ENCODE peak calls at places on chromosomes 11 and 22, in seven cellular contexts. One of them, this sample, is unnamed. For H3K4me1, the result is how much of the 10 kb centered on the place peaks cover.

GRCh38 chr11:8333431-8334401 is 70.0 kb upstream of the LMO1 start:
- DNase-seq in neuronal stem cell: no peak
- DNase-seq in body of pancreas: no peak
- DNase-seq in astrocyte: peak
- DNase-seq in aorta: no peak
- DNase-seq in kidney: no peak
- DNase-seq in HepG2: no peak
- DNase-seq in this sample: no peak

GRCh38 chr22:41660416-41660815 is 28.3 kb downstream of the SNU13 start:
- DNase-seq in neuronal stem cell: no peak
- DNase-seq in body of pancreas: no peak
- DNase-seq in astrocyte: no peak
- DNase-seq in aorta: no peak
- DNase-seq in kidney: no peak
- DNase-seq in HepG2: no peak
- DNase-seq in this sample: no peak

GRCh38 chr11:35163707-35164496 is 24.9 kb downstream of the CD44 start:
- DNase-seq in neuronal stem cell: no peak
- DNase-seq in body of pancreas: no peak
- DNase-seq in astrocyte: no peak
- DNase-seq in aorta: no peak
- DNase-seq in kidney: no peak
- DNase-seq in HepG2: no peak
- DNase-seq in this sample: no peak

GRCh38 chr11:121722431-121723256 is 269.9 kb upstream of the SORL1-AS1 start:
- DNase-seq in neuronal stem cell: peak
- DNase-seq in body of pancreas: peak
- DNase-seq in astrocyte: peak
- DNase-seq in aorta: peak
- DNase-seq in kidney: peak
- DNase-seq in HepG2: peak
- DNase-seq in this sample: peak

GRCh38 chr11:10113852-10114251 is 180.2 kb downstream of the SBF2 start:
- DNase-seq in neuronal stem cell: no peak
- DNase-seq in body of pancreas: no peak
- DNase-seq in astrocyte: no peak
- DNase-seq in aorta: no peak
- DNase-seq in kidney: no peak
- DNase-seq in HepG2: no peak
- DNase-seq in this sample: no peak

GRCh38 chr22:26529345-26529744 is 17.1 kb upstream of the TFIP11 start:
- DNase-seq in neuronal stem cell: no peak
- DNase-seq in body of pancreas: peak
- DNase-seq in astrocyte: no peak
- DNase-seq in aorta: no peak
- DNase-seq in kidney: no peak
- DNase-seq in HepG2: peak
- DNase-seq in this sample: no peak

GRCh38 chr11:11074686-11075370 is 217.0 kb upstream of the ZBED5 start:
- DNase-seq in neuronal stem cell: no peak
- DNase-seq in body of pancreas: no peak
- DNase-seq in astrocyte: no peak
- DNase-seq in aorta: no peak
- DNase-seq in kidney: no peak
- DNase-seq in HepG2: no peak
- DNase-seq in this sample: no peak

GRCh38 chr11:134521001-134521400 is 109.0 kb upstream of the B3GAT1 start:
- DNase-seq in neuronal stem cell: no peak
- DNase-seq in body of pancreas: no peak
- DNase-seq in astrocyte: no peak
- DNase-seq in aorta: peak
- DNase-seq in kidney: peak
- DNase-seq in HepG2: no peak
- DNase-seq in this sample: no peak

GRCh38 chr11:10862446-10862845 is 4.6 kb upstream of the ZBED5 start:
- DNase-seq in neuronal stem cell: no peak
- DNase-seq in body of pancreas: no peak
- DNase-seq in astrocyte: no peak
- DNase-seq in aorta: no peak
- DNase-seq in kidney: no peak
- DNase-seq in HepG2: no peak
- DNase-seq in this sample: no peak

GRCh38 chr22:21657361-21658118 is 8.3 kb upstream of the PPIL2 start:
- DNase-seq in neuronal stem cell: peak
- DNase-seq in body of pancreas: peak
- DNase-seq in astrocyte: no peak
- DNase-seq in aorta: peak
- DNase-seq in kidney: peak
- DNase-seq in HepG2: peak
- DNase-seq in this sample: no peak

GRCh38 chr11:691710-692590 is 3.1 kb downstream of the DEAF1 start:
- DNase-seq in neuronal stem cell: no peak
- DNase-seq in body of pancreas: no peak
- DNase-seq in astrocyte: no peak
- DNase-seq in aorta: no peak
- DNase-seq in kidney: no peak
- DNase-seq in HepG2: no peak
- DNase-seq in this sample: no peak

GRCh38 chr22:47193606-47194316 is 431.3 kb downstream of the TBC1D22A start:
- DNase-seq in neuronal stem cell: no peak
- DNase-seq in body of pancreas: peak
- DNase-seq in astrocyte: no peak
- DNase-seq in aorta: peak
- DNase-seq in kidney: peak
- DNase-seq in HepG2: no peak
- DNase-seq in this sample: peak

GRCh38 chr11:2825261-2825885 is 60.2 kb downstream of the CDKN1C start:
- DNase-seq in neuronal stem cell: no peak
- DNase-seq in body of pancreas: peak
- DNase-seq in astrocyte: peak
- DNase-seq in aorta: peak
- DNase-seq in kidney: peak
- DNase-seq in HepG2: peak
- DNase-seq in this sample: peak

GRCh38 chr22:49527611-49528419 is 299.9 kb downstream of the BRD1 start:
- DNase-seq in neuronal stem cell: no peak
- DNase-seq in body of pancreas: no peak
- DNase-seq in astrocyte: no peak
- DNase-seq in aorta: no peak
- DNase-seq in kidney: peak
- DNase-seq in HepG2: no peak
- DNase-seq in this sample: no peak

GRCh38 chr11:19344661-19345518 is 104.1 kb upstream of the E2F8 start:
- DNase-seq in neuronal stem cell: peak
- DNase-seq in body of pancreas: peak
- DNase-seq in astrocyte: no peak
- DNase-seq in aorta: peak
- DNase-seq in kidney: peak
- DNase-seq in HepG2: no peak
- DNase-seq in this sample: no peak

GRCh38 chr22:17911312-17911705 is 113.1 kb downstream of the MICAL3 start:
- DNase-seq in neuronal stem cell: no peak
- DNase-seq in body of pancreas: no peak
- DNase-seq in astrocyte: no peak
- DNase-seq in aorta: no peak
- DNase-seq in kidney: no peak
- DNase-seq in HepG2: no peak
- DNase-seq in this sample: no peak

GRCh38 chr11:70281114-70281729 is 10.7 kb downstream of the PPFIA1 start:
- DNase-seq in neuronal stem cell: no peak
- DNase-seq in body of pancreas: peak
- DNase-seq in astrocyte: peak
- DNase-seq in aorta: peak
- DNase-seq in kidney: peak
- DNase-seq in HepG2: no peak
- DNase-seq in this sample: peak

GRCh38 chr11:68013611-68014156 is 3.6 kb downstream of the ALDH3B1 start:
- DNase-seq in neuronal stem cell: no peak
- DNase-seq in body of pancreas: no peak
- DNase-seq in astrocyte: no peak
- DNase-seq in aorta: no peak
- DNase-seq in kidney: peak
- DNase-seq in HepG2: no peak
- DNase-seq in this sample: no peak

GRCh38 chr22:26002456-26002855 is 166.8 kb upstream of the SEZ6L start:
- DNase-seq in neuronal stem cell: no peak
- DNase-seq in body of pancreas: no peak
- DNase-seq in astrocyte: no peak
- DNase-seq in aorta: no peak
- DNase-seq in kidney: no peak
- DNase-seq in HepG2: no peak
- DNase-seq in this sample: no peak

DNA sequence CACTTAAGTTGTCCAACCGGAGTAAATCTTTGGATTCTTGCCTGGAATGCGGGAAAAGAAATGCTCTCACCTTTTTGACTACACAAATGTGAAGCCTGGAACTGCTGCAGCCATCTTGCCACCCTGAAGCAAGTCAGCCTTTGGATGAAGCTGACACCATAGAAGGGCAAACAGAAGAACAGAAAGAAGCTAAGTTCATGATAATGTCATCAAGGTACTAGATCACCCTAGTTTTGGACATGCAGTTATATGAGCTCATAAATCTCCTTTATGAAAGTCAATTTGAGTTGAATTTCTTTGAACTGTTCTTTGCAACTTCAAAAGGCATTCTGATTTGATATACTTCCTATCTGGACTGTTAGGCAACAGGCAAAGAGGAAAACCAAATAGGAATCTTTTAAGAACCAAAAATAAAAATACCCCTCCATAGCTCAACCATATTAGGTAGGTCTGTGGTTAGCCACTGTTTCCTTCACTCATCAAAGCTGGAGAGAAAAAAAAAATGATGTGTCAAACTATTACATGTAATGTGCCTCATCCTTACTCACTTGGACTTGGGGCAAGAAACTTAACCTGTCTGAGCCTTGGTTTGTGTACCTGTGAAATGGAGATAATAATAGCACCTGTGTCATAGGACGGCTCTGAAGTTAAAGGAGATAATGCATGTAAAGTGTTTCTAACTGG is 91.9 kb downstream of the WT1 start:
- DNase-seq in neuronal stem cell: no peak
- DNase-seq in body of pancreas: no peak
- DNase-seq in astrocyte: no peak
- DNase-seq in aorta: no peak
- DNase-seq in kidney: no peak
- DNase-seq in HepG2: no peak
- DNase-seq in this sample: no peak
- H3K4me1 ChIP-seq in neuronal stem cell: under half
- H3K4me1 ChIP-seq in body of pancreas: under half
- H3K4me1 ChIP-seq in astrocyte: under half
- H3K4me1 ChIP-seq in aorta: under half
- H3K4me1 ChIP-seq in kidney: under half
- H3K4me1 ChIP-seq in HepG2: under half
- H3K4me1 ChIP-seq in this sample: under half

DNA sequence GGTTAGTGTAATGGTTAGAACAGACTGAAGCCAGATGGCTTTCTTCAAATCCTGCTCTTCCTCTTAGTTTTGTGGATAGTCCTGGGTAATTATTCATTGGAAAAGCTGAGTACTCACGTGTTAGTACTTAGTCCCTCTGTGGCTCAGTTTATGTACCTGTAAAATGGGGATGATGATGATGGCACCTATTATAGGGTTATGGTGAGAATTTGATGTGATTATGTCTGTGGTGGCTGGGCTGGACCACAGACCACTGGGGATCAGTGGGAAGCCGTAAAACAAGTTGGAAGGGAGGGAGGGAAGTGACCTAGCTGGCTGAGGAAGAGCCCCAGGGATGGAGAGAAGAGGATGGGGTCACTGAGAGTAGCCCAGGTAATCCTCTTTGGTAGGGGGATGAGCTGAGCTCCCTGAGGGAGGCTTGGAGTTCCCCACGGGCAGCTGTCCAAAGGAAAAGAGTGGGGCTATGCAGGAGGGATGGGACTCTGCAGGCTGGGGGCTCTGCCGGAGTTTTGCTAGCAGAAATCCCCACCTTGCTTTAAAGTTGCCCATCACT is 19.8 kb downstream of the ARHGEF17 start:
- DNase-seq in neuronal stem cell: no peak
- DNase-seq in body of pancreas: no peak
- DNase-seq in astrocyte: no peak
- DNase-seq in aorta: no peak
- DNase-seq in kidney: no peak
- DNase-seq in HepG2: no peak
- DNase-seq in this sample: no peak
- H3K4me1 ChIP-seq in neuronal stem cell: half or more
- H3K4me1 ChIP-seq in body of pancreas: under half
- H3K4me1 ChIP-seq in astrocyte: half or more
- H3K4me1 ChIP-seq in aorta: under half
- H3K4me1 ChIP-seq in kidney: half or more
- H3K4me1 ChIP-seq in HepG2: half or more
- H3K4me1 ChIP-seq in this sample: under half

DNA sequence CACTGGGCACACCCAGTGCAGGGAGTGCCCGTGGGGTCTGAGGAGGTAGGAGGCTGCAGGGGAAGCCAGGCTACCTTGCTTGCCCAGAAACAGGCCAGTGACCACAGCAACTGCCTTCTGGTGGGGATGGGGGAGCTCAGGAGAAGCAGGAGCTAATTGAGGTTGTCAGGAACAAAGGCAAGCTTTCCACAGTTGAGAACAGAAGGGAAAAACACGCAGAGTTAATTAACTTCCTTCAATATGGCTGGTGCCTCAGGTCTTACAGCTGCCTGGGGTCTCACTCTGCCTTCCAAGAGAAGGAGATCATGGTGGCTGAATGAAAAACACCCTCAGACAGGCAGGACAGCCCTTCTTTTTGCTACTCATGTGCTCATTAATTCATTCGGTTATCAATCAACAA is 127.9 kb upstream of the SYT13 start:
- DNase-seq in neuronal stem cell: no peak
- DNase-seq in body of pancreas: no peak
- DNase-seq in astrocyte: no peak
- DNase-seq in aorta: no peak
- DNase-seq in kidney: no peak
- DNase-seq in HepG2: no peak
- DNase-seq in this sample: no peak
- H3K4me1 ChIP-seq in neuronal stem cell: under half
- H3K4me1 ChIP-seq in body of pancreas: under half
- H3K4me1 ChIP-seq in astrocyte: under half
- H3K4me1 ChIP-seq in aorta: under half
- H3K4me1 ChIP-seq in kidney: under half
- H3K4me1 ChIP-seq in HepG2: under half
- H3K4me1 ChIP-seq in this sample: under half

DNA sequence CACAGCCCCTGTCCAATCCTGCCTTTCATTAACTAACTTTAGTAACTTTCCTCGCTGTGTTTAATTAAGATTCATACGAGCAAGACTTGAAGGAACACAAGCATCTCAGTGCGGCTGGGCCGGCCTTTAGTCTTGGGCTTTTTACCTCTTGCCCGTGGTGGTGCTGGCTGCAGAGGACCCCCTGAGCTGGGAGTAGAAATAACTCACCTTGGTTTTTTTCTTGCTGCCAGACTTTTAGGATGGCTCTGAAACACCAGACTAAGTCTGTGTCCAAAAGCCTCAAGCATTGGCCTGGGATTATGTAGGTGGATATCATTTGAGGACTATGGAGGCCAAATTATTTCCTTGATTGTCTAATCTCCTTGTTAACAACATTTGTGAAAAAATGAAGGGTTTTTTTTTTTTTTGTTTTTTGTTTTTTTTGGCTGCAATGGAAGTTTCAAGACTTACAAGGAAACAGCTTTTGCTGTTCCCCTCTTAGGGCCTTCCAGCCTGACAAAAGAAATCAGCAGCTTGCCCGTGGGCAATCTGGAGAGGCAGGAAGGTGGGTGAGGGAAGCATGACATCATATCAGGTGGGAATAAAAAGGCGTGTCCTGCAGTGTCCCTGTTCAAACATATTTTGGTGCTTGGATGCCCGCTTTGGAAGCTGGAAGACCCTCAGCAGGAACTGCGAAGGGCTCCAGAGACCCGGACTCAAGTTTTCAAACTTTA is 44.0 kb downstream of the SMIM38 start:
- DNase-seq in neuronal stem cell: no peak
- DNase-seq in body of pancreas: no peak
- DNase-seq in astrocyte: no peak
- DNase-seq in aorta: peak
- DNase-seq in kidney: no peak
- DNase-seq in HepG2: no peak
- DNase-seq in this sample: no peak
- H3K4me1 ChIP-seq in neuronal stem cell: under half
- H3K4me1 ChIP-seq in body of pancreas: under half
- H3K4me1 ChIP-seq in astrocyte: under half
- H3K4me1 ChIP-seq in aorta: under half
- H3K4me1 ChIP-seq in kidney: under half
- H3K4me1 ChIP-seq in HepG2: under half
- H3K4me1 ChIP-seq in this sample: under half

This sample was measured in right atrium auricular region.